ENCODE peak calls at places on chromosomes 7 and 10, in nine cellular contexts. Q is NCI-H1105 treated with DMSO at 0.1 percent for 48 hours; K is stimulated activated CD4-positive, alpha-beta T cell treated with anti-CD3 and anti-CD28 coated beads, Interleukin-1b, Interleukin-23, amount 100 ng/mL, for 24 hours; C is foreskin keratinocyte; S is germinal center; Z is substantia nigra; N is psoas muscle; H is CMK; P is adrenal gland. R is an unnamed sample.

GRCh38 chr10:13390604-13391522 is 42.8 kb upstream of the SEPHS1 start:
- DNase-seq in Q (no peak), P (peak; percentile 23), K (no peak), S (no peak), Z (no peak), N (no peak), C (no peak), H (peak; percentile 42), R (no peak)

GRCh38 chr7:12923971-12924370 is 236.5 kb downstream of the ARL4A start:
- DNase-seq in Z (no peak), N (no peak), K (no peak), P (no peak), C (peak; percentile 86), Q (no peak), H (no peak), S (no peak), R (no peak)

GRCh38 chr7:1992554-1992953 is 240.2 kb downstream of the MAD1L1 start:
- DNase-seq in Q (no peak), C (no peak), H (no peak), S (no peak), N (peak; percentile 49), K (no peak), P (no peak), Z (no peak), R (no peak)

GRCh38 chr10:59448616-59449015 is 86.3 kb upstream of the FAM13C start:
- DNase-seq in P (no peak), N (no peak), Z (no peak), S (no peak), Q (no peak), C (peak; percentile 19), H (no peak), K (no peak), R (no peak)

GRCh38 chr10:23053036-23053435 is 42.3 kb upstream of the MSRB2 start:
- DNase-seq in Z (no peak), Q (no peak), P (no peak), K (no peak), H (no peak), C (no peak), S (no peak), N (no peak), R (no peak)

GRCh38 chr10:131882151-131882550 is 18.7 kb upstream of the PPP2R2D start:
- DNase-seq in N (no peak), Q (no peak), H (no peak), K (no peak), C (no peak), P (peak; percentile 4), Z (no peak), S (no peak), R (no peak)

GRCh38 chr7:155000795-155001194 is 2.1 kb downstream of the PAXIP1 start:
- DNase-seq in Q (no peak), S (no peak), H (no peak), N (no peak), Z (no peak), C (no peak), K (no peak), P (no peak), R (no peak)

GRCh38 chr7:48390381-48391327 is 219.4 kb downstream of the ABCA13 start:
- DNase-seq in S (no peak), Q (no peak), K (no peak), P (no peak), H (no peak), N (no peak), C (no peak), Z (no peak), R (no peak)

GRCh38 chr7:140719711-140720110 is 23.2 kb downstream of the NDUFB2 start:
- DNase-seq in N (no peak), Z (no peak), Q (no peak), C (no peak), P (no peak), H (no peak), K (no peak), S (no peak), R (no peak)

GRCh38 chr10:21208666-21209316 is 311.7 kb upstream of the NEBL start:
- DNase-seq in Z (no peak), Q (no peak), S (no peak), P (no peak), C (no peak), H (no peak), K (no peak), N (no peak), R (no peak)

GRCh38 chr10:14952851-14953451 is 945 bp downstream of the DCLRE1C start:
- DNase-seq in Q (no peak), P (no peak), Z (no peak), C (peak; percentile 23), S (peak; percentile 17), N (no peak), K (no peak), H (no peak), R (no peak)

GRCh38 chr7:108124820-108125219 is 5.3 kb downstream of the LAMB4 start:
- DNase-seq in C (no peak), H (no peak), Z (no peak), N (no peak), K (no peak), Q (no peak), S (no peak), P (no peak), R (no peak)

GRCh38 chr7:25391295-25391861 is 163.1 kb upstream of the NPVF start:
- DNase-seq in N (no peak), K (no peak), S (no peak), Z (no peak), Q (peak; percentile 46), H (no peak), C (no peak), P (no peak), R (no peak)

R was measured in left ventricle myocardium superior.